ENCODE peak calls at places on chromosomes 16 and 17, in eight cellular contexts. K is A549, R is A673, Y is tibial nerve, U is ovary, G is SJSA1, N is skeletal muscle cell, Q is tibial artery. J is an unnamed sample.

GRCh38 chr17:71180801-71181385 is 939.9 kb upstream of the SOX9 start:
- DNase-seq in K (peak; percentile 34), R (no peak), Y (no peak), U (no peak), G (peak; percentile 25), N (peak; percentile 80), Q (no peak), J (no peak)

GRCh38 chr17:78532311-78532710 is 44.9 kb downstream of the DNAH17 start:
- DNase-seq in K (no peak), R (no peak), Y (no peak), U (no peak), G (no peak), N (no peak), Q (no peak), J (no peak)

GRCh38 chr17:72465191-72466024 is 344.6 kb downstream of the SOX9 start:
- DNase-seq in K (peak; percentile 98), R (peak; percentile 70), Y (no peak), U (no peak), G (peak; percentile 95), N (peak; percentile 30), Q (peak; percentile 64), J (peak; percentile 57)

GRCh38 chr17:79619636-79620206 is 8.9 kb upstream of the RBFOX3 start:
- DNase-seq in K (no peak), R (no peak), Y (no peak), U (peak; percentile 16), G (no peak), N (no peak), Q (peak; percentile 33), J (peak; percentile 20)

GRCh38 chr17:17495448-17496188 is 577 bp downstream of the RASD1 start:
- DNase-seq in K (no peak), R (peak; percentile 21), Y (no peak), U (no peak), G (no peak), N (no peak), Q (peak; percentile 68), J (peak; percentile 87)

GRCh38 chr16:21646721-21647561 is 5.5 kb downstream of the IGSF6 start:
- DNase-seq in K (no peak), R (no peak), Y (no peak), U (no peak), G (peak; percentile 15), N (no peak), Q (no peak), J (no peak)

GRCh38 chr17:50177476-50177875 is 11.7 kb downstream of the SGCA start:
- DNase-seq in K (no peak), R (no peak), Y (no peak), U (no peak), G (no peak), N (no peak), Q (no peak), J (no peak)

GRCh38 chr16:21990381-21990944 is 10.5 kb downstream of the PDZD9 start:
- DNase-seq in K (no peak), R (no peak), Y (no peak), U (no peak), G (no peak), N (no peak), Q (no peak), J (no peak)

GRCh38 chr16:81797443-81797842 is 18.4 kb downstream of the PLCG2 start:
- DNase-seq in K (no peak), R (no peak), Y (no peak), U (no peak), G (no peak), N (no peak), Q (no peak), J (no peak)

GRCh38 chr17:71339219-71339618 is 781.6 kb upstream of the SOX9 start:
- DNase-seq in K (no peak), R (no peak), Y (no peak), U (no peak), G (no peak), N (no peak), Q (no peak), J (no peak)

GRCh38 chr17:19447085-19447583 is 36.1 kb downstream of the RNF112 start:
- DNase-seq in K (peak; percentile 75), R (peak; percentile 88), Y (peak; percentile 54), U (peak; percentile 56), G (peak; percentile 69), N (no peak), Q (peak; percentile 76), J (no peak)

GRCh38 chr17:55540414-55541091 is 29.3 kb upstream of the SMIM36 start:
- DNase-seq in K (peak; percentile 90), R (peak; percentile 22), Y (no peak), U (no peak), G (peak; percentile 11), N (peak; percentile 43), Q (no peak), J (no peak)

GRCh38 chr17:9363440-9364350 is 211.9 kb downstream of the STX8 start:
- DNase-seq in K (no peak), R (no peak), Y (no peak), U (no peak), G (peak; percentile 39), N (no peak), Q (no peak), J (no peak)

GRCh38 chr17:75088465-75088895 is 726 bp downstream of the SLC16A5 start:
- DNase-seq in K (peak; percentile 50), R (no peak), Y (no peak), U (no peak), G (no peak), N (no peak), Q (no peak), J (no peak)

GRCh38 chr17:75087182-75087557 is 584 bp upstream of the SLC16A5 start:
- DNase-seq in K (no peak), R (no peak), Y (no peak), U (no peak), G (no peak), N (no peak), Q (no peak), J (no peak)

GRCh38 chr17:75090871-75091854 is 3.4 kb downstream of the SLC16A5 start:
- DNase-seq in K (peak; percentile 59), R (no peak), Y (no peak), U (peak; percentile 80), G (no peak), N (no peak), Q (no peak), J (no peak)

GRCh38 chr17:75087558-75088453 is at the start of gene SLC16A5:
- DNase-seq in K (peak; percentile 95), R (peak; percentile 74), Y (peak; percentile 62), U (peak; percentile 87), G (peak; percentile 50), N (no peak), Q (peak; percentile 88), J (peak; percentile 71)

DNA sequence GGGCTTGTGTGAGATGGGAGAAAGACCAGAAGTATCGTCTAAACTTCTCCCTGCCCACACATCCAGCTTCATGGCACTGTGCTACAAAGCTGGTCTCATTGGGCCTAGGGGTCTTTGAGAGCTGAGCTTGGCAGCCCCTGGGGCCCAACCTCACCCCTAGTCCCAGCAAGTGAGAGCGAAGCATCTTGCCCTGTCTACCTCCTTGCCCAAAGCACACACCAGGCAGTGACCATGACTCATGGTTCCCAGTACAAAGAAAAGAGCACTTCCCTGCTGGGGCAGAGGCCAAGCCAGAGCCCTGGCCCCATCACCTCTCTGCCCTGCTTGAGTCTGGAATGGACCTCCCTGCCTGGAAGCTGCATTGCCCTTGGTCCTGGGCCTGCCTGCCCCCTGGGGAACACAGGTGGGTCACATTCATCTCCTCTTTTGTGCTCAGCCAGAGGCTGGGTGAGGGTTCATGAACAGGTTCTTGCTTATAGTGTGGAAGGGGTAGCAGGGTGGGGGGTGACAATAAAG is 1.2 kb downstream of the SLC16A5 start:
- DNase-seq in K (peak; percentile 79), R (no peak), Y (no peak), U (no peak), G (peak; percentile 46), N (no peak), Q (no peak), J (no peak)
- H3K4me3 ChIP-seq in K (peak overlapping the region; percentile 67), R (no peak overlapping the region), Y (no peak overlapping the region), U (no peak overlapping the region), G (no peak overlapping the region), N (no peak overlapping the region), Q (peak overlapping the region; percentile 53), J (peak overlapping the region; percentile 48)

GRCh38 chr16:1378087-1378803 is 26.5 kb downstream of the GNPTG start:
- DNase-seq in K (no peak), R (peak; percentile 37), Y (no peak), U (no peak), G (no peak), N (no peak), Q (no peak), J (no peak)
- H3K4me3 ChIP-seq in K (peak overlapping the region; percentile 70), R (peak overlapping the region; percentile 90), Y (peak overlapping the region; percentile 60), U (no peak overlapping the region), G (peak overlapping the region; percentile 93), N (peak overlapping the region; percentile 51), Q (peak overlapping the region; percentile 57), J (peak overlapping the region; percentile 54)

GRCh38 chr16:73062640-73063283 is 14.8 kb upstream of the ZFHX3 start:
- DNase-seq in K (no peak), R (no peak), Y (no peak), U (no peak), G (no peak), N (no peak), Q (peak; percentile 70), J (no peak)
- H3K4me3 ChIP-seq in K (no peak overlapping the region), R (no peak overlapping the region), Y (peak overlapping the region; percentile 30), U (no peak overlapping the region), G (no peak overlapping the region), N (peak overlapping the region; percentile 21), Q (peak overlapping the region; percentile 84), J (no peak overlapping the region)

DNA sequence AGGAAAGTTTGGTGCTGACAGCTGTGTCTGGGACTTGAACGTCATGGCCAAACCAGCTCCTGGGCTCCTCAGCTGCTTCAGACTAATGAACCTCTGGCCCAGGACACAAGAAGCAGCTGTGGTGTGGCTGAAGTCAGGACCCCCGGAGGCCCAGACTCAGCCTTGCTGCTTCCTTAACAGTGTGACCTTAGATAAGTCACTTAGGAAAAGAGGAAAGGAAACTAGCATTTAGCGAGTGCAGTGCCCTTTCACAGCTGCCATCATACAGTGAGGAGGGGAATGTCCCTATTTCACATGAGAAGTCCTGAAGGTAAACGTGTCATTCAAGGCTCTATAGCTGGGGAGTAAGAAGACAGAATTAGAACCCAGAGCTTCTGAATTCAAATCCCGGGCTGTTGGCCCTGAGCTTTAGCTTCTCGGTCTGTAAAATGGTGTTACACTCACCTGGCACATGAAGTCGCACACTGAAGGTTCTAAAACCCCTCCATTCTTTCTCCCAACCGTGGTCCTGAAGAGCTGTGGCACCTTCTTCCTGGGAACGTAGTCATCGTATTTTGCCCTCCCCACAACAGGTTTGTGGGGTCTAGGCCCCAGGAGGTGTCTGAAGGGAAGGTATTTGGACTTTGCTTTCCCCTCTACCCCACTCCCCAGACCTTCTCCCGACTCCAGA is 910 bp upstream of the RAMP2 start:
- DNase-seq in K (no peak), R (no peak), Y (no peak), U (no peak), G (no peak), N (no peak), Q (no peak), J (no peak)
- H3K4me3 ChIP-seq in K (no peak overlapping the region), R (no peak overlapping the region), Y (peak overlapping the region; percentile 67), U (no peak overlapping the region), G (no peak overlapping the region), N (peak overlapping the region; percentile 44), Q (peak overlapping the region; percentile 58), J (peak overlapping the region; percentile 55)

GRCh38 chr17:76535788-76536510 is 1.6 kb downstream of the CYGB start:
- DNase-seq in K (no peak), R (no peak), Y (no peak), U (no peak), G (no peak), N (no peak), Q (no peak), J (no peak)
- H3K4me3 ChIP-seq in K (no peak overlapping the region), R (no peak overlapping the region), Y (peak overlapping the region; percentile 61), U (no peak overlapping the region), G (no peak overlapping the region), N (peak overlapping the region; percentile 55), Q (no peak overlapping the region), J (no peak overlapping the region)